ENCODE peak calls at places on chromosomes 4 and X, in four cellular contexts. A is A549, W is endothelial cell of umbilical vein, D is HepG2. I is an unnamed sample.

GRCh38 chr4:53346920-53347852 is 18.7 kb downstream of the SCFD2 start:
- DNase-seq in A (no peak), D (no peak), W (peak; percentile 19), I (no peak)

GRCh38 chr4:76558391-76559235 is 123.6 kb downstream of the SHROOM3 start:
- DNase-seq in D (no peak), W (no peak), A (no peak), I (no peak)

GRCh38 chr4:127370495-127371069 is 262.2 kb upstream of the INTU start:
- DNase-seq in W (no peak), A (no peak), D (no peak), I (no peak)

GRCh38 chrX:10157545-10157944 is 770 bp downstream of the CLCN4 start:
- DNase-seq in A (no peak), W (peak; percentile 56), D (no peak), I (no peak)

GRCh38 chrX:86148594-86148993 is 343 bp downstream of the DACH2 start:
- DNase-seq in W (no peak), D (no peak), A (no peak), I (no peak)

GRCh38 chr4:71847300-71847699 is 63.4 kb upstream of the GC start:
- DNase-seq in A (no peak), W (no peak), D (no peak), I (no peak)

GRCh38 chr4:74161676-74162450 is 3.9 kb downstream of the MTHFD2L start:
- DNase-seq in A (no peak), W (no peak), D (no peak), I (no peak)

GRCh38 chr4:54745031-54745770 is 87.4 kb downstream of the KIT start:
- DNase-seq in A (no peak), D (no peak), W (peak; percentile 13), I (no peak)

GRCh38 chr4:156052116-156052515 is 98.5 kb upstream of the CTSO start:
- DNase-seq in A (no peak), D (no peak), W (no peak), I (no peak)

GRCh38 chrX:111181883-111182400 is 86.0 kb downstream of the PAK3 start:
- DNase-seq in D (no peak), A (no peak), W (no peak), I (no peak)

GRCh38 chrX:6184900-6185515 is 43.7 kb downstream of the NLGN4X start:
- DNase-seq in D (no peak), A (no peak), W (no peak), I (no peak)

GRCh38 chrX:132505116-132505515 is 16.3 kb upstream of the MBNL3 start:
- DNase-seq in W (no peak), A (no peak), D (peak; percentile 59), I (no peak)

GRCh38 chr4:77155631-77156345 is 1.2 kb upstream of the CCNG2 start:
- DNase-seq in A (no peak), W (no peak), D (no peak), I (no peak)

GRCh38 chr4:107631568-107631967 is 88.5 kb downstream of the PAPSS1 start:
- DNase-seq in W (no peak), A (no peak), D (no peak), I (no peak)

GRCh38 chrX:8341814-8342590 is 122.6 kb upstream of the VCX3B start:
- DNase-seq in A (no peak), D (no peak), W (no peak), I (no peak)

GRCh38 chr4:53956454-53956853 is 108.0 kb downstream of the CHIC2 start:
- DNase-seq in W (no peak), A (no peak), D (no peak), I (no peak)

GRCh38 chr4:90000995-90001394 is 106.3 kb downstream of the MMRN1 start:
- DNase-seq in A (no peak), W (no peak), D (no peak), I (no peak)

GRCh38 chr4:3364199-3364598 is 71.4 kb downstream of the RGS12 start:
- DNase-seq in D (no peak), A (no peak), W (no peak), I (peak; percentile 3)

GRCh38 chr4:125891597-125892258 is 577.0 kb downstream of the FAT4 start:
- DNase-seq in D (no peak), W (no peak), A (no peak), I (no peak)

GRCh38 chr4:63965875-63966274 is 443.4 kb downstream of the TECRL start:
- DNase-seq in D (no peak), A (no peak), W (no peak), I (no peak)

GRCh38 chr4:165207016-165207430 is 338 bp upstream of the KLHL2 start:
- DNase-seq in D (no peak), A (peak; percentile 9), W (peak; percentile 72), I (peak; percentile 45)

GRCh38 chr4:84498203-84499026 is 677 bp downstream of the NKX6-1 start:
- DNase-seq in A (peak; percentile 9), W (peak; percentile 13), D (no peak), I (peak; percentile 15)

GRCh38 chrX:130125090-130125489 is 14.8 kb upstream of the ELF4 start:
- DNase-seq in D (no peak), W (peak; percentile 31), A (no peak), I (no peak)

GRCh38 chr4:176013466-176014247 is 52.0 kb upstream of the WDR17 start:
- DNase-seq in W (no peak), D (no peak), A (no peak), I (peak; percentile 11)

GRCh38 chr4:109177411-109177810 is 125.0 kb downstream of the COL25A1 start:
- DNase-seq in D (no peak), W (no peak), A (no peak), I (no peak)

GRCh38 chrX:1330605-1331004 is 6.0 kb upstream of the IL3RA start:
- DNase-seq in A (no peak), D (no peak), W (no peak), I (no peak)

GRCh38 chr4:102285831-102286230 is 59.5 kb downstream of the SLC39A8 start:
- DNase-seq in W (peak; percentile 11), D (no peak), A (no peak), I (no peak)

GRCh38 chrX:13398839-13399238 is 79.0 kb upstream of the ATXN3L start:
- DNase-seq in D (no peak), A (no peak), W (no peak), I (no peak)

GRCh38 chr4:67581913-67582312 is 23.4 kb downstream of the STAP1 start:
- DNase-seq in D (no peak), A (no peak), W (no peak), I (no peak)

GRCh38 chr4:123750044-123750443 is 353.4 kb downstream of the SPRY1 start:
- DNase-seq in W (no peak), D (peak; percentile 87), A (no peak), I (no peak)

GRCh38 chrX:53003111-53003510 is 44.8 kb upstream of the FAM156A start:
- DNase-seq in A (no peak), W (no peak), D (no peak), I (no peak)

GRCh38 chr4:72430050-72430449 is 139.0 kb downstream of the ADAMTS3 start:
- DNase-seq in A (no peak), W (no peak), D (no peak), I (no peak)

GRCh38 chrX:1581132-1581531 is 10.3 kb upstream of the AKAP17A start:
- DNase-seq in W (peak; percentile 64), A (peak; percentile 71), D (peak; percentile 52), I (peak; percentile 84)

DNA sequence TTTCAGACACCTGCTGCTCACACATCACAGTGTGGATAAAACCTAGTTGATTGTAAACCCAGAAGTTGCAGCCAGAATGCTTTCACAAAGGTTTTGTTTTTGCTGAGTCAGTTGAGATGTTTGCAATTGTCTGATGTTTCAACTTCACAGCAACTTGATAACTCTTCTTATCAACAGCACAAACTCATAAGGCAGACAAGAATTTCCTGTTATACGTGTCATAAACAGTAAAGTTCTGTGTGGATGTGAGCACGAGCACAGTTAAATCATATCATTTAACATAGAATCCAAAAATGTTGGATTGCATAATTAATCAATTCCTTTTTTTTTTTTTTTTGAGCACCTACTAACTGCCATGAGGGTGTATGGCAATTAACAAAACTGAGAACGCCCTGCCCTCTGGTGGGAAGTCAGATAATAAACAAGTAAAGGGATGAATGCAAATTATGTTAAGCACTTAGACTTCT is 512.2 kb downstream of the PDHA2 start:
- DNase-seq in D (peak; percentile 0), A (no peak), W (peak; percentile 77), I (peak; percentile 20)
- TF ChIP-seq CTCF in D (no peak), A (no peak), W (peak; percentile 21), I (no peak)

DNA sequence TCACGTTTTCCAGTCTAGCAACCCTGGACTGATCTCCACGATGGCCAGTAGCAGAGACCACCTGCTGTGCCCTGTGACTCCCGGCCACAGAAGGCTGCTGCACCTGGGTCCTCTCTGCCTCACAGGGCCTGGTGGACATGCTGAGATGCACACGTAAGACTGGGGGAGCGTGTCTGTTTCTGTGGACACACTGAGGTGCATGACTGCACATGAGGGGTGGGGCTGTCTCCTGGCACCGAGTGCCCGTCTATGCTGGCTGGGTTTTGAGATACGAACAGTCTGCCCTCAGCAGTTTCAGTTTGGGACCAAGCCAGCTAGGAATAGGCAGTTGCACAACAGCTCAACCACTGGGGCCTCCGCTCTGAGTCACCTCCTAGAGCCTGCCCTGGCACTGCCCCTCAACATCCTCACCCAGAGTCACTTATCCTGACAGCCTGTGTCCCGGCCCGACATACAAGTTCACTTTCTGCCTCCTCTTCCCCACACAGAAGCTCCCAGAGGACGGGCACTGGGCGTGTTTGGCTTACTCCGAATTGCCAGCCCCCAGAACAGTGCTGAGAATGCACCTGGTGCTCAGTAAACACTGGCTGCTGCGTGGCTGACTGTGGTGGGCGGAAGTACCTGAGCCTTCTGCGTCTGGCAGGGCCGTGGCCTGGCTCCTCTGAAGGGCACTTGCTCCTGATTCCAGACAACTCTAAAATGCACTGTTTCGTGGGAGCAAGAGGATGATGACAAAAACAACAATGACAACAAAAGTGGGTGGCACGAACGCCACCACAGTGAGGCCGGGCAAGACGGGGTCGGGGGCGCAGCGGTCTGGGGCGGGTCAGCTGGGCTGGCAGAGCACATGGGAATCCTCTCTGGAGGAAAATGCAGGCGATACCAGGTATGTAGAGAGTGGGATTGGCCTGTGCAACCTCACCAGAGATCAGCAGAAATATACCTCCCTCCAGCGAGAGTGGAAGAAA is 30.9 kb downstream of the RNF212 start:
- DNase-seq in W (peak; percentile 43), A (peak; percentile 71), D (no peak), I (peak; percentile 96)
- TF ChIP-seq MAX in W (no peak), A (no peak), D (no peak), I (no peak)

DNA sequence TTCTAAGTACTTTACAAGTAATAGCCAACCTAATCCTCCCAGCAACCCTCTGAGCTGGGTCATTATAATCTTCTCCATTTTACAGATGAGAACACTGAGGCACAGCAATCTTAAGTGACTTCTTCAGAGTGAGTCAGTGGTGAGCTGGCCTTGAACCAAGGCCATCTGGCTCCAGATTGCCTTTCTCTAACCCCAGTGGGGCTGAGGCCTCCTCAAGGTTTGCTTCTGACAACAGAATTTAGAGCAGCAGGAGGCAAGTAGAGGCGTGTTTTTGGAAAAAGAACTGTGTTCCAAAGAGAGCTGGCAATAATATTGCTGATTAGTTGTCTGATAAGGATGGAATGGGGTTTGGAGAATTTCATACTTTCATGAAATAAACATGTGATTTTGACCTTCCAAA is 41.2 kb downstream of the PIR start:
- DNase-seq in W (no peak), A (no peak), D (no peak), I (no peak)
- TF ChIP-seq MYC in W (no peak), A (no peak), D (no peak), I (no peak)

GRCh38 chr4:19631814-19632213 is 619.9 kb upstream of the SLIT2 start:
- DNase-seq in D (no peak), A (no peak), W (no peak), I (no peak)

DNA sequence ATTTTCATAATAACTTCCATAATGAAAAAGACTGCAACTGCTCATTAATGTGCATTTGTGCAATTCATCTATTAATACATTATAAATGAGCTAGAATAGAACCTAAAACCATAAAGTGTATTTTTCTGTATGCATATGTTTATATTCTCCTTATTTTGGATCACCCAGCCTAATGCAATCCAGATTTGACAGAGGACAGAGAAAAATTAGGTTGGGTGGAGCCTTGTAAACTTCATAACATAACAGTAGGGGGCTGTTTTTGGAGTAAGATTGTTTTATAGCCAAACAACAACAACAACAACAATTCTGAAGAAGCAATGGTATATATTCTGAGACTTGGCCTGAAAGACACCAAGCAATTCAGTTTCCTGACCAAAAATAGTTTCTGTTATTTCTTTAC is 615.3 kb upstream of the SLIT2 start:
- DNase-seq in A (no peak), W (no peak), D (no peak), I (no peak)
- TF ChIP-seq CTCF in A (no peak), W (no peak), D (no peak), I (no peak)

I was measured in NB4.